ENCODE peak calls at places on chromosomes 6 and 20, in nine cellular contexts. V is HT1080; N is spleen; H is stimulated activated CD8-positive, alpha-beta memory T cell treated with anti-CD3 and anti-CD28 coated beads, Interleukin-2, amount 100 ng/mL, for 48 hours; F is GM04503; M is cardiac septum; C is HT-29; P is thoracic aorta; J is activated CD8-positive, alpha-beta memory T cell treated with anti-CD3 and anti-CD28 coated beads for 4 hours. R is an unnamed sample.

GRCh38 chr20:6178537-6178936 is 55.7 kb upstream of the FERMT1 start:
- DNase-seq in H (no peak), F (no peak), M (no peak), J (no peak), N (no peak), V (peak; percentile 4), P (no peak), C (peak; percentile 56), R (no peak)

GRCh38 chr6:74733830-74734591 is 471.8 kb downstream of the COL12A1 start:
- DNase-seq in J (no peak), F (peak; percentile 36), N (no peak), C (no peak), H (no peak), P (no peak), M (no peak), V (no peak), R (no peak)

GRCh38 chr6:22448311-22448711 is 121.1 kb upstream of the HDGFL1 start:
- DNase-seq in M (no peak), F (no peak), H (no peak), N (no peak), V (peak; percentile 38), J (no peak), C (no peak), P (no peak), R (no peak)

GRCh38 chr20:61753987-61754956 is 311.4 kb downstream of the TAF4 start:
- DNase-seq in P (no peak), H (no peak), F (no peak), M (no peak), J (no peak), N (peak; percentile 59), C (no peak), V (no peak), R (no peak)

GRCh38 chr20:3165473-3166337 is 6.0 kb upstream of the FASTKD5 start:
- DNase-seq in C (peak; percentile 58), H (no peak), F (no peak), V (peak; percentile 48), M (no peak), N (no peak), J (no peak), P (no peak), R (no peak)

GRCh38 chr6:108463789-108464188 is 96.9 kb upstream of the FOXO3 start:
- DNase-seq in F (no peak), H (no peak), P (no peak), N (no peak), M (no peak), J (no peak), V (no peak), C (no peak), R (no peak)

GRCh38 chr6:1916334-1916985 is 306.7 kb downstream of the FOXC1 start:
- DNase-seq in P (no peak), N (no peak), C (peak; percentile 82), V (peak; percentile 62), M (no peak), F (peak; percentile 57), H (no peak), J (no peak), R (no peak)

GRCh38 chr6:6218246-6219085 is 102.0 kb downstream of the F13A1 start:
- DNase-seq in M (no peak), P (no peak), N (no peak), F (peak; percentile 17), H (no peak), V (peak; percentile 61), C (no peak), J (no peak), R (no peak)

GRCh38 chr6:33914519-33915120 is 110.8 kb upstream of the MLN start:
- DNase-seq in V (no peak), F (no peak), N (peak; percentile 85), C (no peak), P (no peak), M (no peak), J (peak; percentile 40), H (no peak), R (peak; percentile 17)

GRCh38 chr6:13992417-13993055 is 67.8 kb downstream of the RNF182 start:
- DNase-seq in P (no peak), M (no peak), J (no peak), N (no peak), V (peak; percentile 88), C (no peak), H (no peak), F (peak; percentile 54), R (no peak)

GRCh38 chr20:63689046-63690000 is 7.1 kb upstream of the TNFRSF6B start:
- DNase-seq in C (no peak), H (no peak), M (no peak), N (no peak), F (no peak), J (no peak), P (no peak), V (no peak), R (no peak)